ENCODE peak calls at places on chromosomes 12 and 14, in seven cellular contexts. D is type B pancreatic cell, M is HFF-Myc, Y is tibial nerve, E is ELF-1, F is NCI-H774, L is HuH-7. O is an unnamed sample.

GRCh38 chr14:103260629-103261124 is 73.4 kb upstream of the EIF5 start:
- DNase-seq in D (no peak), M (no peak), F (peak; percentile 4), L (peak; percentile 48), Y (no peak), E (no peak), O (no peak)

GRCh38 chr14:64775081-64775777 is 71.0 kb downstream of the PLEKHG3 start:
- DNase-seq in F (no peak), M (no peak), Y (no peak), E (no peak), D (no peak), L (no peak), O (no peak)

GRCh38 chr12:67048371-67048770 is 220.8 kb upstream of the CAND1 start:
- DNase-seq in F (no peak), L (no peak), Y (no peak), E (no peak), M (no peak), D (no peak), O (no peak)

GRCh38 chr12:19127270-19127669 is 2.3 kb upstream of the PLEKHA5 start:
- DNase-seq in F (no peak), M (no peak), L (no peak), Y (no peak), E (no peak), D (no peak), O (no peak)

GRCh38 chr12:98725481-98726247 is 80.6 kb downstream of the APAF1 start:
- DNase-seq in E (peak; percentile 45), F (peak; percentile 14), L (peak; percentile 34), M (peak; percentile 33), Y (no peak), D (no peak), O (no peak)

GRCh38 chr12:14896477-14897184 is 11.0 kb upstream of the MGP start:
- DNase-seq in L (no peak), Y (no peak), F (no peak), D (no peak), E (peak; percentile 23), M (no peak), O (no peak)

GRCh38 chr12:78651755-78652154 is 212.8 kb upstream of the SYT1 start:
- DNase-seq in F (no peak), E (peak; percentile 87), M (no peak), D (no peak), L (peak; percentile 4), Y (no peak), O (no peak)

GRCh38 chr12:109153711-109154434 is 37.5 kb downstream of the ACACB start:
- DNase-seq in F (peak; percentile 46), D (no peak), Y (no peak), L (peak; percentile 53), E (peak; percentile 41), M (no peak), O (no peak)

GRCh38 chr14:103820908-103821307 is 26.5 kb downstream of the PPP1R13B start:
- DNase-seq in E (no peak), M (no peak), Y (no peak), D (no peak), L (no peak), F (no peak), O (no peak)

GRCh38 chr12:12562016-12562483 is 613 bp downstream of the DUSP16 start:
- DNase-seq in D (no peak), E (peak; percentile 35), L (no peak), M (no peak), F (peak; percentile 32), Y (no peak), O (no peak)